ENCODE peak calls at places on chromosome 9, in nine cellular contexts. L, Z, J, Y, S, K, A, W and D are unnamed samples.

GRCh38 chr9:125486109-125486508 is 220.9 kb downstream of the MAPKAP1 start:
- DNase-seq in L (no peak), W (no peak), A (no peak), K (no peak), Z (no peak), Y (no peak), J (no peak), S (no peak), D (no peak)

GRCh38 chr9:14062449-14063187 is 251.3 kb downstream of the NFIB start:
- DNase-seq in J (no peak), S (no peak), W (no peak), K (peak; percentile 91), Z (no peak), A (peak; percentile 84), L (no peak), Y (peak; percentile 60), D (no peak)

GRCh38 chr9:106964822-106965525 is 102.0 kb downstream of the ZNF462 start:
- DNase-seq in J (no peak), L (no peak), A (peak; percentile 45), Y (peak; percentile 15), Z (no peak), K (no peak), S (no peak), W (no peak), D (no peak)

GRCh38 chr9:18905033-18905882 is 127.8 kb downstream of the SAXO1 start:
- DNase-seq in J (no peak), A (peak; percentile 70), S (no peak), Z (no peak), W (no peak), Y (no peak), K (peak; percentile 81), L (no peak), D (no peak)

GRCh38 chr9:31078175-31078574 is 1306.3 kb upstream of the ACO1 start:
- DNase-seq in J (no peak), S (no peak), L (no peak), Y (no peak), W (no peak), Z (no peak), K (no peak), A (no peak), D (no peak)

GRCh38 chr9:110258671-110259070 is 2.4 kb upstream of the TXN start:
- DNase-seq in Z (peak; percentile 59), Y (no peak), S (no peak), A (no peak), L (no peak), K (no peak), J (no peak), W (no peak), D (no peak)

GRCh38 chr9:21395778-21396717 is 10.8 kb upstream of the IFNA2 start:
- DNase-seq in K (no peak), Y (peak; percentile 76), J (peak; percentile 52), L (peak; percentile 88), W (peak; percentile 84), Z (no peak), S (peak; percentile 53), A (no peak), D (no peak)

GRCh38 chr9:68643901-68644809 is 60.9 kb upstream of the PIP5K1B start:
- DNase-seq in S (peak; percentile 77), L (peak; percentile 56), K (no peak), J (no peak), A (no peak), Y (no peak), W (no peak), Z (peak; percentile 63), D (peak; percentile 11)

GRCh38 chr9:121736964-121737462 is 85.6 kb downstream of the DAB2IP start:
- DNase-seq in Y (no peak), A (no peak), W (no peak), S (no peak), Z (no peak), K (no peak), L (peak; percentile 92), J (no peak), D (no peak)

GRCh38 chr9:120609636-120610035 is 29.7 kb upstream of the CDK5RAP2 start:
- DNase-seq in L (no peak), W (no peak), S (no peak), A (peak; percentile 48), J (no peak), Y (no peak), K (peak; percentile 51), Z (no peak), D (no peak)

GRCh38 chr9:89864731-89865130 is 259.9 kb downstream of the GADD45G start:
- DNase-seq in A (no peak), J (no peak), W (no peak), S (no peak), Z (no peak), Y (no peak), L (no peak), K (no peak), D (no peak)

GRCh38 chr9:103872811-103873210 is 221.3 kb upstream of the SMC2 start:
- DNase-seq in A (no peak), Z (no peak), S (no peak), L (no peak), K (no peak), J (no peak), Y (no peak), W (no peak), D (no peak)

GRCh38 chr9:2227468-2227867 is 212.3 kb downstream of the SMARCA2 start:
- DNase-seq in W (no peak), S (no peak), K (peak; percentile 70), L (peak; percentile 52), Y (peak; percentile 16), A (peak; percentile 67), J (no peak), Z (no peak), D (no peak)

GRCh38 chr9:99057665-99058625 is 47.0 kb upstream of the TGFBR1 start:
- DNase-seq in W (no peak), Y (no peak), J (peak; percentile 90), K (peak; percentile 92), A (peak; percentile 81), Z (peak; percentile 64), L (no peak), S (peak; percentile 82), D (no peak)

DNA sequence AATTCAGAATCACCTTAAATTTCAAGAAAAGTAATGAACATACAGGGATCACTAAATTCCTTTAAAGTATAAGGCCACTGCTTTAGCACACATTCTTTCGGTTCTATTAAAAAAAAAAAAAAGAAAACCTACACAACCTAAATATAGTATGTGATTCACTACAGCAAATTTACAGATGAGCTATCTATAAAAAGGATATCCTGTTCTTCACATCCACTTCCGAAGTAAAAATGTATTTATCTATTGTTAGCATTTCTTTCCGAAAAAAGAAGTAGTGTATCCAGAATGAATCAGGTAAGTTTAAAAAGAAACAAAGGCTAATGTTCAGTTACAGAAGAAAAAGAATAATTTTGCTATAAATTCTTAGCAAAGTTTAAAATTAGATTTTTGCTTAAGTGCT is 70.2 kb downstream of the ECPAS start:
- DNase-seq in A (no peak), Y (no peak), Z (no peak), K (no peak), J (no peak), S (no peak), W (no peak), L (no peak), D (no peak)
- H3K9ac ChIP-seq in A (no peak overlapping the region), Y (no peak overlapping the region), Z (no peak overlapping the region), K (no peak overlapping the region), J (no peak overlapping the region), S (no peak overlapping the region), W (no peak overlapping the region), L (no peak overlapping the region), D (no peak overlapping the region)

DNA sequence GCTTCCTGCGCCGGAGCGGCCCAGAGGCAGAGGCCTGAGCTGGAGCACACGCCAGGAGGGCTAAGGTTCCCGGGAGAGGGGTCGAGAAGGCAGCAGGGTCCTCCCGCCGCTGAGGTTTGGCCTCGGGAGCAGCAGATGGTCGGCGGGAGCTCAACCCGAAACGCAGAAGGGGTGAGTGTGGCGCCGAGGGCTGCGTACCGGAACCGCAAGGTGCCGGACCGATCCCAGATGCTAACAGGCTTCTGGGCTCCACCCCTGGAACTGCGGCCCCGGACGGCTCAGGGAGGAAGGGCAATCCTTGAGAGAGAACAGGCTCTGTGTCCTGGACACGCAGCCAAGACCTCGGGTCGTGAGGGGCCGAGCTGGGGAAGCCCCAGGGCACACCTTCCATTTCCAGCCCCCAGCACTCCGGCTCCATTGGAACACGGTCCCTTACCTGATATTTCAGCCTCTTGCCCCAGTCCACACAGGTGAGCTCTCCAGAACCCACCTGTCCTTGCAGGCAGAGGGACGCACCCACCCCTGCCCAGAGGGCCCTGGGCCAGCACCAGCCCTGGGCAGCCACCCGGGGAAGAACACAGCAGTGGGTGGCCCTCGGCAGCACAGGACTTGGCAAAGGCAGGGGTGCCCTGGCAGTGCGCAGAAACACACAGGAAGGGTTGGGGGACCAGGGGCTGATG is 1.4 kb downstream of the LHX3 start:
- DNase-seq in W (no peak), Y (no peak), S (no peak), L (no peak), Z (no peak), K (no peak), J (no peak), A (no peak), D (no peak)
- H3K4me3 ChIP-seq in W (no peak overlapping the region), Y (no peak overlapping the region), S (no peak overlapping the region), L (no peak overlapping the region), Z (no peak overlapping the region), K (no peak overlapping the region), J (no peak overlapping the region), A (no peak overlapping the region), D (peak overlapping the region; percentile 5)

DNA sequence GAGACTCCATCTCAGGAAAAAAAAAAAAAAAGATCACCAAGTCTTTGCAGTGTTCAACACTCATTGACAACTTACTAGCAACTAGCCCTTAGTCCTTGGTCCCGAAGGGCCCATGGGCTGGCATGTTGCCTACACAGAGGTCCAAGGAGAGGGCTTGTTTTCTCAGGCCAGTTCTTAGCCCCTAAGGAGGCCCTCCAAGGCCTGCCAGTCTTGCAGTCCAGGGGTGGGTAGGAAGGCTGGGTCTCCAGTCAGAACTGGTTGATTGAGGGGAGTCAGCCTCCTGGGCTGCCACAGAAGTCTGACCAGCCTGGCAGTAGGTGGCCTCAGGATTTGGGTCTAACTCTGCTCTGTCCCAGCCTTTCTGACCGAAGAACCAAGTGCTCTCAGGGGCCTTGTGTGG is 32.7 kb downstream of the IER5L start:
- DNase-seq in S (no peak), K (peak; percentile 25), L (no peak), Y (no peak), J (no peak), Z (no peak), A (no peak), W (no peak), D (no peak)
- H3K9ac ChIP-seq in S (no peak overlapping the region), K (peak overlapping the region; percentile 13), L (no peak overlapping the region), Y (peak overlapping the region; percentile 85), J (no peak overlapping the region), Z (no peak overlapping the region), A (peak overlapping the region; percentile 65), W (no peak overlapping the region), D (peak overlapping the region; percentile 68)

DNA sequence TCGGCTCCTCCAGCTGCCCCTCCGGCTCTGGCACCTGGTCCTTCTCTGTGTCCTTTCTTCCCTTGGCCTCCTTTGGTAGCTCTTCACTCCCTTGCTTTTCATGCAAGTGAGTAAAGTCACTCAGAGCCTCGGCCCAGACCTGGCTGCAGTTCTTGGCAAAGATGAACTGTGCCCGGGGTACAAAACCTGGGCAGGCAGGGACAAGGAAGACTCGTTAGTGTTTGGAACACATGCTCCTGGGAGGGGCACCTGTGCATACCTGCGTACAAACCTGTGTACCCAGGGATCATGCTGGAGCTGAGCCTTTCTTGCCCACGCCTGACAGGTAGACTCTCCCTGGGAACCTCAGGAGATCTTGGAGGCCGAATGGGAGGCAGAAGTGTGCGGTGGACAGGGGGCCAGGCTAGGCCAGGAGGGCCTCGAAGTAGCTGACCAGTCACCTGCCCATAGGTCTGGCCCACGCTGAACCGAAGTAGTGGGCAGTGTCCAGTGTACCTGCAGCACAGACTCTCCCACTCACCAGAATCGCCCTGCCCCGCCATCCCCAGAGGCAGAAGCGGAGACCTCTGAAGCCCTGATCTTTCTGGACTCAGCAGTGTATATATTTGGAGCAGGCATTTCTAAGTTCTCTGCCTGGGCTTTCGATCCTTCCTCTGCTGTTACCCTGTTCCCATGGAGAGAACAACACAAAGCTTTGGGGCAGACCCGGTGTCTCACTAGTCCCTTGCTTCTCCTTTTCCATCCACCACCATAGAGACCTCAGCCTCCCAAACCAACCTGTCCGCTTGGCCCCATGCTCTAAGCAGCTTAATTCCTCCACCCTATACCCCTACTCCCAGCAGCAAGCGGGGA is 41.9 kb upstream of the TESK1 start:
- DNase-seq in Y (no peak), A (no peak), S (no peak), J (no peak), W (no peak), L (no peak), K (no peak), Z (no peak), D (no peak)
- H3K4me3 ChIP-seq in Y (no peak overlapping the region), A (no peak overlapping the region), S (no peak overlapping the region), J (no peak overlapping the region), W (no peak overlapping the region), L (no peak overlapping the region), K (no peak overlapping the region), Z (no peak overlapping the region), D (no peak overlapping the region)